ENCODE peak calls at places on chromosomes 13 and 19, in eight cellular contexts. E, Y, Q, N, I, M, A and U are unnamed samples.

GRCh38 chr19:45020071-45020470 is 18.8 kb upstream of the CLASRP start:
- DNase-seq in E (no peak), Y (no peak), Q (no peak), N (no peak), I (no peak), M (no peak), A (no peak), U (no peak)

GRCh38 chr13:98174995-98175394 is 2.1 kb downstream of the RNF113B start:
- DNase-seq in E (no peak), Y (no peak), Q (no peak), N (no peak), I (no peak), M (no peak), A (no peak), U (no peak)

GRCh38 chr13:27035892-27036235 is 135.7 kb downstream of the USP12 start:
- DNase-seq in E (no peak), Y (no peak), Q (peak; percentile 28), N (peak; percentile 24), I (no peak), M (no peak), A (no peak), U (no peak)

GRCh38 chr13:26486550-26486949 is 70.9 kb upstream of the WASF3 start:
- DNase-seq in E (no peak), Y (no peak), Q (no peak), N (no peak), I (no peak), M (no peak), A (no peak), U (no peak)

GRCh38 chr13:27601208-27601607 is 19.1 kb downstream of the LNX2 start:
- DNase-seq in E (no peak), Y (no peak), Q (no peak), N (no peak), I (no peak), M (no peak), A (no peak), U (no peak)

GRCh38 chr13:64912141-64912540 is 2318.0 kb downstream of the PCDH9 start:
- DNase-seq in E (no peak), Y (peak; percentile 67), Q (peak; percentile 82), N (peak; percentile 64), I (no peak), M (no peak), A (peak; percentile 52), U (no peak)

GRCh38 chr13:47330031-47330430 is 433.2 kb upstream of the HTR2A start:
- DNase-seq in E (no peak), Y (no peak), Q (no peak), N (no peak), I (no peak), M (no peak), A (no peak), U (no peak)

GRCh38 chr19:51472607-51473006 is 5.7 kb upstream of the CEACAM18 start:
- DNase-seq in E (no peak), Y (no peak), Q (no peak), N (no peak), I (no peak), M (no peak), A (no peak), U (no peak)

GRCh38 chr13:110455941-110456340 is 105.6 kb downstream of the RAB20 start:
- DNase-seq in E (peak; percentile 72), Y (peak; percentile 56), Q (peak; percentile 76), N (peak; percentile 82), I (peak; percentile 65), M (peak; percentile 59), A (no peak), U (peak; percentile 85)

GRCh38 chr19:51689751-51690358 is 3.3 kb upstream of the SPACA6 start:
- DNase-seq in E (no peak), Y (no peak), Q (peak; percentile 64), N (peak; percentile 68), I (no peak), M (peak; percentile 68), A (no peak), U (no peak)

GRCh38 chr13:60931858-60932546 is 483.6 kb downstream of the PCDH20 start:
- DNase-seq in E (no peak), Y (no peak), Q (no peak), N (no peak), I (no peak), M (no peak), A (no peak), U (no peak)

GRCh38 chr13:41159174-41159573 is 26.6 kb upstream of the KBTBD6 start:
- DNase-seq in E (no peak), Y (no peak), Q (no peak), N (no peak), I (no peak), M (no peak), A (no peak), U (no peak)

GRCh38 chr13:98285852-98286594 is 109.0 kb upstream of the RNF113B start:
- DNase-seq in E (no peak), Y (no peak), Q (no peak), N (no peak), I (no peak), M (no peak), A (no peak), U (no peak)

GRCh38 chr13:100899720-100900316 is 225.2 kb upstream of the TMTC4 start:
- DNase-seq in E (no peak), Y (no peak), Q (no peak), N (no peak), I (no peak), M (no peak), A (no peak), U (no peak)

GRCh38 chr13:29802621-29803020 is 47.8 kb downstream of the UBL3 start:
- DNase-seq in E (no peak), Y (no peak), Q (peak; percentile 18), N (peak; percentile 8), I (no peak), M (no peak), A (no peak), U (no peak)

GRCh38 chr19:31339405-31339804 is 9.8 kb downstream of the TSHZ3 start:
- DNase-seq in E (no peak), Y (no peak), Q (no peak), N (peak; percentile 16), I (no peak), M (no peak), A (no peak), U (no peak)

GRCh38 chr13:90933097-90933826 is 414.2 kb upstream of the MIR17HG start:
- DNase-seq in E (no peak), Y (no peak), Q (peak; percentile 1), N (peak; percentile 0), I (no peak), M (no peak), A (no peak), U (no peak)

GRCh38 chr13:90943961-90944360 is 403.5 kb upstream of the MIR17HG start:
- DNase-seq in E (no peak), Y (no peak), Q (no peak), N (no peak), I (no peak), M (no peak), A (no peak), U (no peak)

DNA sequence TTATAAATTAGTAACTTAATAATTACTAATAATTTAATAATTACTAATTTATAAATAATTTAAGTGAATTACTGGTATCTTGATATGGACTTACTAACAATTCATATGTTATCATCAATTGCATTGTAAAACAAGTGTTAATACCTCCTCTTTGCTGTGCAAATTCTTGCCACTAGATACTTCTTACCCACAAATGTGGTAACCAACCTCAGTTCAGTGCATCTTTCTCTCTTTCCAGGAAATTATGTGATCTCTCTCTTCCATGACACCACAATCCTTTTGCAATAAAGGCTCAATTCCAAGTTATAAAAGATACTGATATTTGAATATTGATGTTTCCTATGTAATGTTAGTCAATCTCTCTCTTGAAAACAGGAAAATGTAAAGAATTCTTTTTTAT is 408.6 kb upstream of the MIR17HG start:
- DNase-seq in E (no peak), Y (no peak), Q (no peak), N (no peak), I (no peak), M (no peak), A (no peak), U (no peak)
- TF ChIP-seq CTCF in E (no peak), Y (no peak), Q (no peak), N (no peak), I (no peak), M (no peak), A (no peak), U (no peak)

GRCh38 chr13:66623129-66623528 is 607.0 kb downstream of the PCDH9 start:
- DNase-seq in E (no peak), Y (no peak), Q (no peak), N (no peak), I (no peak), M (no peak), A (no peak), U (no peak)

GRCh38 chr13:66617786-66618185 is 612.4 kb downstream of the PCDH9 start:
- DNase-seq in E (no peak), Y (no peak), Q (no peak), N (no peak), I (no peak), M (no peak), A (no peak), U (no peak)

GRCh38 chr13:66612983-66613382 is 617.2 kb downstream of the PCDH9 start:
- DNase-seq in E (no peak), Y (no peak), Q (no peak), N (no peak), I (no peak), M (no peak), A (no peak), U (no peak)

GRCh38 chr13:66624302-66624701 is 605.8 kb downstream of the PCDH9 start:
- DNase-seq in E (no peak), Y (no peak), Q (no peak), N (no peak), I (no peak), M (no peak), A (no peak), U (no peak)

GRCh38 chr13:66618702-66619101 is 611.4 kb downstream of the PCDH9 start:
- DNase-seq in E (no peak), Y (peak; percentile 51), Q (peak; percentile 73), N (peak; percentile 67), I (no peak), M (no peak), A (peak; percentile 4), U (no peak)
- TF ChIP-seq CTCF in E (no peak), Y (peak; percentile 78), Q (peak; percentile 65), N (peak; percentile 51), I (no peak), M (peak; percentile 58), A (peak; percentile 34), U (peak; percentile 42)

DNA sequence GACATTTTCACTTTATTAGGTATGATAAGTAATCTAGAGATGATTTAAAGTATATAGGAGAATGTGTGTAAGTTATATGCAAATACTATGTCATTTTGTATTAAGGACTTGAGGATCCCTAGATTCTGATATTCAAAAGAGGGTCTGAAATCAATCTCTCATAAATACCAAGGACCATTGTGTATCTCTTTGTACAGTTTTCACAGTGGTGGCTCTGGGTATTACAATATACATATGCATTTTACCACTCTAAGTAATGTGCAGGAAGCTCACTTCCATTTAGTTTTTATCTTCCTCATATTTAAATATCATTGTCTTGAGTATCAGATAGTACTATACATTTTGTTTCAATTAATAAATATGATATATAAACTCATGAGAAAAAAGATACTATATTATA is 862.6 kb upstream of the PCDH20 start:
- DNase-seq in E (no peak), Y (no peak), Q (no peak), N (no peak), I (no peak), M (no peak), A (no peak), U (no peak)
- TF ChIP-seq CTCF in E (no peak), Y (no peak), Q (no peak), N (no peak), I (no peak), M (peak; percentile 43), A (no peak), U (peak; percentile 15)

GRCh38 chr13:38577048-38577447 is 109.8 kb upstream of the FREM2 start:
- DNase-seq in E (no peak), Y (no peak), Q (peak; percentile 13), N (peak; percentile 20), I (no peak), M (no peak), A (no peak), U (no peak)

GRCh38 chr13:38582133-38582532 is 104.7 kb upstream of the FREM2 start:
- DNase-seq in E (no peak), Y (peak; percentile 39), Q (peak; percentile 57), N (peak; percentile 45), I (no peak), M (peak; percentile 42), A (no peak), U (no peak)
- TF ChIP-seq CTCF in E (no peak), Y (peak; percentile 72), Q (peak; percentile 56), N (peak; percentile 49), I (no peak), M (peak; percentile 36), A (no peak), U (no peak)